ENCODE peak calls at places on chromosomes 5 and 9, in eight cellular contexts. One of them, this sample, is unnamed.

GRCh38 chr9:137426018-137426681 is 3.0 kb downstream of the NOXA1 start:
- DNase-seq in NCI-H774: no peak
- DNase-seq in EL: no peak
- DNase-seq in glomerular endothelial cell: no peak
- DNase-seq in T-cell: no peak
- DNase-seq in cardiac muscle cell: no peak
- DNase-seq in activated naive CD4-positive, alpha-beta T cell treated with anti-CD3 and anti-CD28 coated beads, Interleukin-2, amount 50 U/mL, for 16 hours: no peak
- DNase-seq in stromal cell of bone marrow: no peak
- DNase-seq in this sample: no peak

GRCh38 chr5:88690619-88691560 is 192.1 kb downstream of the MEF2C start:
- DNase-seq in NCI-H774: peak; percentile 69
- DNase-seq in EL: peak; percentile 51
- DNase-seq in glomerular endothelial cell: peak; percentile 51
- DNase-seq in T-cell: peak; percentile 40
- DNase-seq in cardiac muscle cell: peak; percentile 71
- DNase-seq in activated naive CD4-positive, alpha-beta T cell treated with anti-CD3 and anti-CD28 coated beads, Interleukin-2, amount 50 U/mL, for 16 hours: peak; percentile 60
- DNase-seq in stromal cell of bone marrow: peak; percentile 23
- DNase-seq in this sample: peak; percentile 55

GRCh38 chr5:98570661-98571181 is 202.7 kb upstream of the RGMB start:
- DNase-seq in NCI-H774: no peak
- DNase-seq in EL: peak; percentile 25
- DNase-seq in glomerular endothelial cell: no peak
- DNase-seq in T-cell: no peak
- DNase-seq in cardiac muscle cell: peak; percentile 20
- DNase-seq in activated naive CD4-positive, alpha-beta T cell treated with anti-CD3 and anti-CD28 coated beads, Interleukin-2, amount 50 U/mL, for 16 hours: no peak
- DNase-seq in stromal cell of bone marrow: no peak
- DNase-seq in this sample: no peak

GRCh38 chr9:73451003-73451402 is 299.3 kb downstream of the ANXA1 start:
- DNase-seq in NCI-H774: no peak
- DNase-seq in EL: no peak
- DNase-seq in glomerular endothelial cell: no peak
- DNase-seq in T-cell: no peak
- DNase-seq in cardiac muscle cell: no peak
- DNase-seq in activated naive CD4-positive, alpha-beta T cell treated with anti-CD3 and anti-CD28 coated beads, Interleukin-2, amount 50 U/mL, for 16 hours: no peak
- DNase-seq in stromal cell of bone marrow: no peak
- DNase-seq in this sample: no peak

GRCh38 chr9:129343697-129344375 is 165.8 kb upstream of the IER5L start:
- DNase-seq in NCI-H774: no peak
- DNase-seq in EL: no peak
- DNase-seq in glomerular endothelial cell: no peak
- DNase-seq in T-cell: no peak
- DNase-seq in cardiac muscle cell: peak; percentile 75
- DNase-seq in activated naive CD4-positive, alpha-beta T cell treated with anti-CD3 and anti-CD28 coated beads, Interleukin-2, amount 50 U/mL, for 16 hours: no peak
- DNase-seq in stromal cell of bone marrow: no peak
- DNase-seq in this sample: no peak

GRCh38 chr9:28365020-28365640 is 791.8 kb upstream of the C9orf72 start:
- DNase-seq in NCI-H774: no peak
- DNase-seq in EL: no peak
- DNase-seq in glomerular endothelial cell: no peak
- DNase-seq in T-cell: no peak
- DNase-seq in cardiac muscle cell: peak; percentile 17
- DNase-seq in activated naive CD4-positive, alpha-beta T cell treated with anti-CD3 and anti-CD28 coated beads, Interleukin-2, amount 50 U/mL, for 16 hours: no peak
- DNase-seq in stromal cell of bone marrow: peak; percentile 1
- DNase-seq in this sample: no peak

GRCh38 chr5:5348135-5348534 is 74.3 kb upstream of the ICE1 start:
- DNase-seq in NCI-H774: no peak
- DNase-seq in EL: no peak
- DNase-seq in glomerular endothelial cell: no peak
- DNase-seq in T-cell: no peak
- DNase-seq in cardiac muscle cell: no peak
- DNase-seq in activated naive CD4-positive, alpha-beta T cell treated with anti-CD3 and anti-CD28 coated beads, Interleukin-2, amount 50 U/mL, for 16 hours: no peak
- DNase-seq in stromal cell of bone marrow: no peak
- DNase-seq in this sample: no peak

GRCh38 chr5:40233268-40233667 is 446.4 kb upstream of the PTGER4 start:
- DNase-seq in NCI-H774: no peak
- DNase-seq in EL: peak; percentile 52
- DNase-seq in glomerular endothelial cell: no peak
- DNase-seq in T-cell: no peak
- DNase-seq in cardiac muscle cell: no peak
- DNase-seq in activated naive CD4-positive, alpha-beta T cell treated with anti-CD3 and anti-CD28 coated beads, Interleukin-2, amount 50 U/mL, for 16 hours: no peak
- DNase-seq in stromal cell of bone marrow: no peak
- DNase-seq in this sample: no peak

GRCh38 chr5:174910245-174910737 is 185.9 kb downstream of the MSX2 start:
- DNase-seq in NCI-H774: peak; percentile 47
- DNase-seq in EL: peak; percentile 63
- DNase-seq in glomerular endothelial cell: no peak
- DNase-seq in T-cell: no peak
- DNase-seq in cardiac muscle cell: peak; percentile 67
- DNase-seq in activated naive CD4-positive, alpha-beta T cell treated with anti-CD3 and anti-CD28 coated beads, Interleukin-2, amount 50 U/mL, for 16 hours: peak; percentile 45
- DNase-seq in stromal cell of bone marrow: peak; percentile 20
- DNase-seq in this sample: peak; percentile 72

GRCh38 chr9:94139672-94140417 is 55.6 kb downstream of the PTPDC1 start:
- DNase-seq in NCI-H774: no peak
- DNase-seq in EL: peak; percentile 98
- DNase-seq in glomerular endothelial cell: peak; percentile 82
- DNase-seq in T-cell: no peak
- DNase-seq in cardiac muscle cell: peak; percentile 98
- DNase-seq in activated naive CD4-positive, alpha-beta T cell treated with anti-CD3 and anti-CD28 coated beads, Interleukin-2, amount 50 U/mL, for 16 hours: no peak
- DNase-seq in stromal cell of bone marrow: peak; percentile 94
- DNase-seq in this sample: no peak

GRCh38 chr5:80797428-80798024 is 142.7 kb upstream of the DHFR start:
- DNase-seq in NCI-H774: no peak
- DNase-seq in EL: no peak
- DNase-seq in glomerular endothelial cell: no peak
- DNase-seq in T-cell: no peak
- DNase-seq in cardiac muscle cell: no peak
- DNase-seq in activated naive CD4-positive, alpha-beta T cell treated with anti-CD3 and anti-CD28 coated beads, Interleukin-2, amount 50 U/mL, for 16 hours: no peak
- DNase-seq in stromal cell of bone marrow: no peak
- DNase-seq in this sample: no peak

GRCh38 chr9:95008151-95008771 is 281.8 kb downstream of the AOPEP start:
- DNase-seq in NCI-H774: no peak
- DNase-seq in EL: peak; percentile 26
- DNase-seq in glomerular endothelial cell: no peak
- DNase-seq in T-cell: no peak
- DNase-seq in cardiac muscle cell: no peak
- DNase-seq in activated naive CD4-positive, alpha-beta T cell treated with anti-CD3 and anti-CD28 coated beads, Interleukin-2, amount 50 U/mL, for 16 hours: no peak
- DNase-seq in stromal cell of bone marrow: no peak
- DNase-seq in this sample: no peak

GRCh38 chr5:180003145-180003544 is 68.4 kb downstream of the RNF130 start:
- DNase-seq in NCI-H774: no peak
- DNase-seq in EL: no peak
- DNase-seq in glomerular endothelial cell: no peak
- DNase-seq in T-cell: no peak
- DNase-seq in cardiac muscle cell: no peak
- DNase-seq in activated naive CD4-positive, alpha-beta T cell treated with anti-CD3 and anti-CD28 coated beads, Interleukin-2, amount 50 U/mL, for 16 hours: no peak
- DNase-seq in stromal cell of bone marrow: no peak
- DNase-seq in this sample: no peak

GRCh38 chr9:108290839-108291585 is 564.8 kb downstream of the ACTL7B start:
- DNase-seq in NCI-H774: no peak
- DNase-seq in EL: peak; percentile 37
- DNase-seq in glomerular endothelial cell: no peak
- DNase-seq in T-cell: no peak
- DNase-seq in cardiac muscle cell: no peak
- DNase-seq in activated naive CD4-positive, alpha-beta T cell treated with anti-CD3 and anti-CD28 coated beads, Interleukin-2, amount 50 U/mL, for 16 hours: no peak
- DNase-seq in stromal cell of bone marrow: no peak
- DNase-seq in this sample: no peak

GRCh38 chr5:58156977-58157701 is 302.7 kb downstream of the PLK2 start:
- DNase-seq in NCI-H774: peak; percentile 26
- DNase-seq in EL: peak; percentile 5
- DNase-seq in glomerular endothelial cell: no peak
- DNase-seq in T-cell: no peak
- DNase-seq in cardiac muscle cell: peak; percentile 48
- DNase-seq in activated naive CD4-positive, alpha-beta T cell treated with anti-CD3 and anti-CD28 coated beads, Interleukin-2, amount 50 U/mL, for 16 hours: no peak
- DNase-seq in stromal cell of bone marrow: no peak
- DNase-seq in this sample: no peak

GRCh38 chr9:130549093-130549735 is 30.2 kb upstream of the FUBP3 start:
- DNase-seq in NCI-H774: no peak
- DNase-seq in EL: no peak
- DNase-seq in glomerular endothelial cell: no peak
- DNase-seq in T-cell: no peak
- DNase-seq in cardiac muscle cell: no peak
- DNase-seq in activated naive CD4-positive, alpha-beta T cell treated with anti-CD3 and anti-CD28 coated beads, Interleukin-2, amount 50 U/mL, for 16 hours: no peak
- DNase-seq in stromal cell of bone marrow: no peak
- DNase-seq in this sample: no peak

This sample was measured in NCI-H345.